ENCODE peak calls at places on chromosome 22, in six cellular contexts. H is tibial nerve, G is ovary, F is A549, Y is sigmoid colon, N is upper lobe of left lung. B is an unnamed sample.

GRCh38 chr22:22558071-22558971 is 744 bp downstream of the PRAME start:
- DNase-seq in H (no peak), G (no peak), F (peak; percentile 25), Y (no peak), N (no peak), B (no peak)

GRCh38 chr22:46508391-46508999 is 28.9 kb downstream of the CELSR1 start:
- DNase-seq in H (no peak), G (no peak), F (no peak), Y (no peak), N (no peak), B (no peak)

GRCh38 chr22:38760477-38761201 is 4.8 kb upstream of the SUN2 start:
- DNase-seq in H (no peak), G (no peak), F (no peak), Y (no peak), N (no peak), B (no peak)

GRCh38 chr22:46364341-46365165 is 29.0 kb downstream of the TRMU start:
- DNase-seq in H (no peak), G (no peak), F (no peak), Y (no peak), N (no peak), B (no peak)

GRCh38 chr22:30947821-30948454 is 20.6 kb downstream of the MORC2 start:
- DNase-seq in H (no peak), G (no peak), F (no peak), Y (no peak), N (no peak), B (no peak)

GRCh38 chr22:48045369-48045768 is 1282.9 kb downstream of the TBC1D22A start:
- DNase-seq in H (no peak), G (no peak), F (no peak), Y (no peak), N (no peak), B (no peak)

GRCh38 chr22:27719535-27720227 is 81.9 kb downstream of the MN1 start:
- DNase-seq in H (no peak), G (no peak), F (no peak), Y (no peak), N (no peak), B (peak; percentile 78)

GRCh38 chr22:17235149-17235655 is 16.0 kb upstream of the ADA2 start:
- DNase-seq in H (no peak), G (no peak), F (no peak), Y (no peak), N (no peak), B (no peak)

GRCh38 chr22:49783926-49784629 is 43.6 kb downstream of the BRD1 start:
- DNase-seq in H (no peak), G (no peak), F (no peak), Y (peak; percentile 26), N (no peak), B (no peak)

GRCh38 chr22:44256860-44257560 is 55.7 kb downstream of the SHISAL1 start:
- DNase-seq in H (no peak), G (no peak), F (no peak), Y (no peak), N (no peak), B (peak; percentile 9)

DNA sequence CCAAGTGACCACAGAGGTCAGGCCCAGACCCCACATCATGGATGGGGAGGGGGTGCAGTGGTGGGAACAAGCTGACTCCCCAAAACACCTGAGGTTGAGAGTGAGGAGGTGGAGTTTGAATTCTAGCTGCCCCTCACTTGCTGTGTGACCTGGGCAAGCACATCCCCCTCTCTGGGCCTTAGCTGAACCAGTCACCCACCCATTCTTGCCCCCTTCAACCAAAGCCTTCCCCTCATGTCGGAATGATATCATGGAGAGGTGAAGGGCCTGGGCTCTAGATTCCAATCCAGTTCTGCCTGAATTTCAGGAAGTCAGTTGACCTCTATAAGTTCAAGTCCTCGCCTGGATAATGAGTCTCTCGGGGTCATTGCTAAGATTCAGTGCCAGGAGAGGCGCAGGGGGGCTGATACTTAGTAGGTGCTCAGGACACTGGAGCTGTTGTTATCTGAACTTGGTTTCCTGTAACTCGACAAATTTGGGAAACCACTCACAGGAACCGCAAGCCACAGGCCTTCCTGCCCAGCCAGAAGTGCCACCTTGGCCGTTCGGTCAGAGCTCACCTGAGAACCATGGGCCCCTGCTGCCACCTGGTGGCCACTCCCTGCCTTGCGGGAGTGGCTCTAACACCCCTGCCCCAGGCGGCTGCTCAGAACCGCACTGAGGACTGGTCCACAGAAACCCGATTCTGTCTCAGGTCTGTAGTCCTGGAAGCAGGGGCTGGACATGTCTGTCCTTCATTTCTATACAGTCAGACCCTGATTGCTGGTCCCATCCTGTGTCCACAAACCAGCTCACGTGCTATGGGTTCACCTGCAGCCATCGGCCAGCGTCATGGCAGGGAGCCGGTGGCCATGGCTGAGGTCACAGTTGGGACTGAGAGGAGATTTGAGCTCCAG is 6.9 kb downstream of the CDC42EP1 start:
- DNase-seq in H (peak; percentile 79), G (peak; percentile 87), F (peak; percentile 63), Y (peak; percentile 88), N (peak; percentile 95), B (peak; percentile 89)
- TF ChIP-seq POLR2A in H (no peak), G (no peak), F (no peak), Y (no peak), N (peak; percentile 41), B (no peak)

DNA sequence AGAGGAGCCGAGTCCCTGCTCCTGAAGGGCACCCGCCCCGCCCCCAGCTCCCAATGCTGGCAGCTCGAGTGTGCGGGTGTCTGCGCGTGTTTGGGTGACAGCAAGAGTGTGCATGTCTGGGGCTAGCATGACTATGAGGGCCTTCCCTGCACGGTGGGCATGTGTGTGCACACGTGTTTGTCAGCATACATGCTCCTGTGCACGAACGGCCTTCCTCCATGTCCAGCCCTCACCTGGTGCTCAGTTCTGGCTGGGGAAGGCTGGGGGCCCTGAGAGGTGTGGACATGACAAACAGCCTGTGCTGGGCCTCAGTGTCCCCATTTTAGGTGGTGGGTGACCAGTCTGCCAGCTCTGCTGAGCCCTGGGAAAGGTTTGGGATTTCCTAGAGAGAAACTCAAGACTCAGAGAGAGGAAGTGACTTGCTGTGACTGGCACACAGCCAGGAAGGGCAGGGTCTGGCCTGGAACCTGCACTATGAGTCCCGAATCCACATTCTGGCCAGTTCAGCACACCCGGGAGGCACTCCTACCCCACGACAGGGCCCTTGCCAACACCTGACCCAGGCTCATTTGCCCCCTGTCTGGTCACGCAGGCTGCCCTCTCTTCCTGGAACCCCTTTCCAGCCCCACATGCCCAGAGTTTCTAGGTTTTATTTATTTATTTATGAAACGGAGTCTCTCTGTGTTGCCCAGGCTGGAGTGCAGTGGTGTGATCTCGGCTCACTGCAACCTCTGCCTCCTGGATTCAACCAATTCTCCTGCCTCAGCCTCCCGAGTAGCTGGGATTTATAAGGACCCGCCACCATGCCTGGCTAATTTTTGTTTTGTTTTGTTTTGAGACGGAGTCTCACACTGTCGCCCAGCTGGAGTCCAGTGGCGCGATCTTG is 3.3 kb upstream of the SHISA8 start:
- DNase-seq in H (peak; percentile 32), G (no peak), F (no peak), Y (no peak), N (peak; percentile 56), B (no peak)
- TF ChIP-seq EP300 in H (no peak), G (no peak), F (no peak), Y (no peak), N (no peak), B (no peak)

GRCh38 chr22:36505998-36506635 is 723 bp downstream of the FOXRED2 start:
- DNase-seq in H (no peak), G (peak; percentile 59), F (no peak), Y (no peak), N (no peak), B (no peak)
- H3K4me3 ChIP-seq in H (peak overlapping the region; percentile 59), G (no peak overlapping the region), F (peak overlapping the region; percentile 50), Y (peak overlapping the region; percentile 61), N (peak overlapping the region; percentile 72), B (peak overlapping the region; percentile 51)

GRCh38 chr22:40176921-40177737 is 596 bp upstream of the TNRC6B start:
- DNase-seq in H (peak; percentile 26), G (peak; percentile 46), F (no peak), Y (no peak), N (peak; percentile 57), B (no peak)

GRCh38 chr22:40179535-40179934 is 1.8 kb downstream of the TNRC6B start:
- DNase-seq in H (no peak), G (no peak), F (no peak), Y (no peak), N (no peak), B (no peak)

GRCh38 chr22:40178417-40179409 is 988 bp downstream of the TNRC6B start:
- DNase-seq in H (peak; percentile 19), G (no peak), F (no peak), Y (no peak), N (peak; percentile 30), B (no peak)

GRCh38 chr22:40175571-40176105 is 2.1 kb upstream of the TNRC6B start:
- DNase-seq in H (peak; percentile 9), G (no peak), F (no peak), Y (no peak), N (no peak), B (no peak)

GRCh38 chr22:40177738-40178416 is at the start of gene TNRC6B:
- DNase-seq in H (peak; percentile 92), G (peak; percentile 63), F (peak; percentile 59), Y (peak; percentile 88), N (peak; percentile 88), B (peak; percentile 78)
- TF ChIP-seq POLR2A in H (peak; percentile 92), G (peak; percentile 82), F (peak; percentile 54), Y (peak; percentile 98), N (peak; percentile 97), B (peak; percentile 83)

B was measured in suprapubic skin.